ENCODE peak calls at places on chromosome 7, in five cellular contexts. F, Z, Y, P and C are unnamed samples.
A peak's percentile ranks its signal among the peaks of the same experiment; 100 is the strongest.

GRCh38 chr7:39589323-39590111 is 23.3 kb downstream of the YAE1 start:
- DNase-seq in F (peak; percentile 70), Z (no peak), Y (peak; percentile 78), P (no peak), C (peak; percentile 42)

GRCh38 chr7:105649727-105650381 is 68.6 kb upstream of the EFCAB10 start:
- DNase-seq in F (no peak), Z (no peak), Y (no peak), P (peak; percentile 45), C (no peak)

GRCh38 chr7:64874562-64875250 is 28.4 kb upstream of the ZNF273 start:
- DNase-seq in F (no peak), Z (peak; percentile 20), Y (no peak), P (no peak), C (no peak)

GRCh38 chr7:16657656-16658279 is 11.8 kb downstream of the BZW2 start:
- DNase-seq in F (peak; percentile 50), Z (no peak), Y (no peak), P (peak; percentile 85), C (no peak)

GRCh38 chr7:35695987-35696386 is 1.1 kb upstream of the HERPUD2 start:
- DNase-seq in F (no peak), Z (no peak), Y (no peak), P (no peak), C (no peak)

GRCh38 chr7:114048386-114049235 is 129.8 kb upstream of the PPP1R3A start:
- DNase-seq in F (no peak), Z (no peak), Y (no peak), P (no peak), C (no peak)

GRCh38 chr7:1004018-1004880 is 21.3 kb downstream of the CYP2W1 start:
- DNase-seq in F (no peak), Z (no peak), Y (no peak), P (no peak), C (peak; percentile 78)

GRCh38 chr7:25820432-25821040 is 331.5 kb upstream of the NFE2L3 start:
- DNase-seq in F (no peak), Z (no peak), Y (peak; percentile 28), P (no peak), C (peak; percentile 9)

GRCh38 chr7:32061346-32061745 is 8.9 kb downstream of the PDE1C start:
- DNase-seq in F (no peak), Z (no peak), Y (no peak), P (no peak), C (no peak)

GRCh38 chr7:81410471-81411117 is 359.3 kb downstream of the HGF start:
- DNase-seq in F (no peak), Z (no peak), Y (no peak), P (no peak), C (no peak)

DNA sequence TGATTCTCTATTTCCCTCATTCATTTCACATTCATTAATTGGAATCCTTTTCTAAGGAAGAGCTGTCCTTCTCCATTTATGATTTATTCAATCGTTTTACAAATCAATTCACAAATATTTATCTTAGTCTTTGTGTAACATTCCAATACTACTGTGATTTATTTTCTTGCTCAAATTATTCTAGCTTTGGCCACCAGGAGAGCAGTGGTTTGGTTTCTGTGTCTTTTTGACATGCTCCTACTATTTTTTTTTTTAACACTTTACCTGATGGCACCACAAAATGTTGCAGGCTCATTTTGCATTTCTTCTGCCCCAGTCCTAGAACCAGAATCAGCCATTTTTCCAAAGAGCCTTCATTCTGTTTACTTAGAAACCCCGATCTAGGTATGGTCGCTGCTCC is 13.3 kb upstream of the RBM33 start:
- DNase-seq in F (no peak), Z (no peak), Y (no peak), P (no peak), C (no peak)
- TF ChIP-seq CTCF in F (no peak), Z (no peak), Y (no peak), P (no peak), C (no peak)

GRCh38 chr7:44566680-44567079 is 7.0 kb downstream of the DDX56 start:
- DNase-seq in F (no peak), Z (no peak), Y (no peak), P (no peak), C (no peak)

GRCh38 chr7:44565097-44565794 is 8.5 kb downstream of the DDX56 start:
- DNase-seq in F (peak; percentile 74), Z (peak; percentile 73), Y (peak; percentile 62), P (no peak), C (peak; percentile 68)

GRCh38 chr7:44567884-44568283 is 5.8 kb downstream of the DDX56 start:
- DNase-seq in F (no peak), Z (no peak), Y (no peak), P (no peak), C (no peak)

GRCh38 chr7:44564606-44565005 is 9.1 kb downstream of the DDX56 start:
- DNase-seq in F (no peak), Z (no peak), Y (no peak), P (no peak), C (no peak)

DNA sequence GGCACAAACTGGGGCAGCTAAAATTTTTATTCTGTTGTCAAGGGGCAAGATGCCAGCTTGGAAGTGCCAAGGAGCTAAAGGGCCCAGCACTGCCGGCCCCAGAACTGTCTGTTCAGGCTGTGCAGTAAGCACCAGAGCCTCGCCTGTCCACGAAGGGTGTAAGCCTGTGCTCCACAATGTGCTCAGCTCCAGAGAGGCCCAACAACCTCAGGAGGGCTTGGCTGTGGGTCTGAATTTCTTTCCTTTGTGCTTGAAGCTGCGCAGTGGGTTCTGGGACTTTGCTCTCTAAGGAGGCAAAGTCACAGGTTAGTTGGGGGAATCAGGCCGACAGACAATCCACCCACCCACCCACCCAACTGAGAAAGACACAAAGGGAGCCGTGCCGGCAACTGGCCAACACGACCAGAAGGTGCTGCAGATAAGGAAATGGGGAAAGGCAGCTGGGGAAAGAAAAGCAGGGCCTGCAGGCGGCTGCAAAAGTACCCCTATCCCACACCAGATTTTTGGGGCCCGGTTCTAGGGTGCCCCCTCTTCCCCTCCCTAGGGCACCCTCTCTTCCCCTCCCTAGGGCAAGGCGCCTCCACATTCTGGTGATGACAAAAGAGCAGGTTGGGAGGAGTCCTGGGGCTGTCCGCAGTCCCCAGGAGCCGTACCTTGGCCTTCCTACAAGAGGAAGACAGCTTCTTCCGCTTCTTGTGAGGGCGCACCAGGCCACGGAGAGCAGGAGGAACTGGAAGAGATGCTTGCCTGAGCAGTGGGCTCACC is 7.7 kb downstream of the DDX56 start:
- DNase-seq in F (no peak), Z (no peak), Y (no peak), P (no peak), C (no peak)
- TF ChIP-seq CTCF in F (peak; percentile 26), Z (no peak), Y (no peak), P (no peak), C (no peak)

GRCh38 chr7:5495581-5496375 is 72.1 kb upstream of the TNRC18 start:
- DNase-seq in F (no peak), Z (peak; percentile 89), Y (no peak), P (no peak), C (no peak)

GRCh38 chr7:5492249-5493020 is 68.8 kb upstream of the TNRC18 start:
- DNase-seq in F (peak; percentile 69), Z (no peak), Y (no peak), P (no peak), C (no peak)

GRCh38 chr7:5494320-5494682 is 70.7 kb upstream of the TNRC18 start:
- DNase-seq in F (no peak), Z (no peak), Y (no peak), P (no peak), C (no peak)

GRCh38 chr7:5497158-5498103 is 73.8 kb upstream of the TNRC18 start:
- DNase-seq in F (no peak), Z (no peak), Y (no peak), P (no peak), C (no peak)

GRCh38 chr7:5494683-5495561 is 71.3 kb upstream of the TNRC18 start:
- DNase-seq in F (peak; percentile 89), Z (peak; percentile 77), Y (peak; percentile 87), P (no peak), C (peak; percentile 90)
- TF ChIP-seq CTCF in F (peak; percentile 98), Z (no peak), Y (peak; percentile 97), P (peak; percentile 98), C (peak; percentile 97)

DNA sequence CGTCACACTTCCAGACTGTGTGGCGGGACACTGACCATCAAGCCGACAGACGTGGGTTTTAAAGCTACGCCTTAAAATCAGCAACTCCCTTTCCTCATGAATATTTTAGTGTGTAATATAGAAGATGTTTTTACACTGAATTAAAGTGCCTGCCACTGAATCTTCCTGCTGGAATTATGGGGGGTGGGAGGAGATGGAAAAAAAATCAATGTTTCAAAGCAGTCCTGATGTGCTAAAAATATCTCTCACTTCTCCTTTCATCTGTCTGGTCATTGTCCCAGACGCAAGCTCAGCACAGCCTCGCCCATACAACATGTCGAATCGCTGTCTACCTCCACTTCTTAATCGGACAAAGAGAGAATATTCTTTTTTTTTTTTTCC is 165.1 kb upstream of the KLF14 start:
- DNase-seq in F (no peak), Z (no peak), Y (no peak), P (no peak), C (no peak)
- TF ChIP-seq CTCF in F (no peak), Z (no peak), Y (no peak), P (no peak), C (no peak)